ENCODE peak calls at places on chromosomes 4 and X, in eight cellular contexts. One of them, this sample, is unnamed.

GRCh38 chr4:156948738-156949137 is 22.9 kb downstream of the PDGFC start:
- DNase-seq in cerebellar cortex: peak
- DNase-seq in immature natural killer cell: no peak
- DNase-seq in testis: no peak
- DNase-seq in NCI-H1105: no peak
- DNase-seq in omental fat pad: no peak
- DNase-seq in left ventricle myocardium inferior: no peak
- DNase-seq in NCI-H187 treated with DMSO at 0.1 percent for 48 hours: no peak
- DNase-seq in this sample: no peak

GRCh38 chr4:174256277-174256713 is 27.2 kb downstream of the FBXO8 start:
- DNase-seq in NCI-H187 treated with DMSO at 0.1 percent for 48 hours: no peak
- DNase-seq in cerebellar cortex: no peak
- DNase-seq in omental fat pad: no peak
- DNase-seq in testis: no peak
- DNase-seq in NCI-H1105: no peak
- DNase-seq in left ventricle myocardium inferior: no peak
- DNase-seq in immature natural killer cell: no peak
- DNase-seq in this sample: no peak

GRCh38 chr4:69025191-69025998 is 70.9 kb upstream of the UGT2B7 start:
- DNase-seq in cerebellar cortex: peak
- DNase-seq in NCI-H187 treated with DMSO at 0.1 percent for 48 hours: no peak
- DNase-seq in omental fat pad: no peak
- DNase-seq in NCI-H1105: no peak
- DNase-seq in immature natural killer cell: no peak
- DNase-seq in left ventricle myocardium inferior: no peak
- DNase-seq in testis: no peak
- DNase-seq in this sample: no peak

GRCh38 chrX:46653482-46653881 is 79.9 kb downstream of the CHST7 start:
- DNase-seq in omental fat pad: no peak
- DNase-seq in NCI-H1105: no peak
- DNase-seq in immature natural killer cell: no peak
- DNase-seq in testis: no peak
- DNase-seq in cerebellar cortex: peak
- DNase-seq in left ventricle myocardium inferior: no peak
- DNase-seq in NCI-H187 treated with DMSO at 0.1 percent for 48 hours: no peak
- DNase-seq in this sample: no peak

GRCh38 chrX:110569506-110569905 is 210.9 kb downstream of the RTL9 start:
- DNase-seq in left ventricle myocardium inferior: no peak
- DNase-seq in testis: no peak
- DNase-seq in immature natural killer cell: no peak
- DNase-seq in omental fat pad: no peak
- DNase-seq in NCI-H187 treated with DMSO at 0.1 percent for 48 hours: no peak
- DNase-seq in NCI-H1105: no peak
- DNase-seq in cerebellar cortex: no peak
- DNase-seq in this sample: no peak

GRCh38 chr4:89765966-89766365 is 71.0 kb downstream of the SNCA start:
- DNase-seq in omental fat pad: no peak
- DNase-seq in cerebellar cortex: peak
- DNase-seq in NCI-H1105: no peak
- DNase-seq in NCI-H187 treated with DMSO at 0.1 percent for 48 hours: no peak
- DNase-seq in testis: peak
- DNase-seq in left ventricle myocardium inferior: no peak
- DNase-seq in immature natural killer cell: no peak
- DNase-seq in this sample: no peak

GRCh38 chrX:8147216-8147615 is 23.9 kb downstream of the VCX2 start:
- DNase-seq in immature natural killer cell: no peak
- DNase-seq in omental fat pad: no peak
- DNase-seq in left ventricle myocardium inferior: no peak
- DNase-seq in NCI-H1105: no peak
- DNase-seq in NCI-H187 treated with DMSO at 0.1 percent for 48 hours: no peak
- DNase-seq in cerebellar cortex: no peak
- DNase-seq in testis: no peak
- DNase-seq in this sample: no peak

GRCh38 chrX:132489256-132490085 is 633 bp upstream of the MBNL3 start:
- DNase-seq in NCI-H1105: peak
- DNase-seq in omental fat pad: no peak
- DNase-seq in NCI-H187 treated with DMSO at 0.1 percent for 48 hours: no peak
- DNase-seq in left ventricle myocardium inferior: peak
- DNase-seq in testis: peak
- DNase-seq in cerebellar cortex: no peak
- DNase-seq in immature natural killer cell: peak
- DNase-seq in this sample: peak

This sample was measured in activated effector memory CD4-positive, alpha-beta T cell treated with anti-CD3 and anti-CD28 coated beads, Interleukin-2, amount 50 U/mL, for 16 hours.